ENCODE peak calls at places on chromosomes 5 and 9, in four cellular contexts. M, F, E and A are unnamed samples.

GRCh38 chr5:176365663-176366574 is 632 bp downstream of the ARL10 start:
- DNase-seq in M (no peak), F (no peak), E (no peak), A (peak)

GRCh38 chr9:9855503-9856078 is 757.2 kb downstream of the PTPRD start:
- DNase-seq in M (no peak), F (no peak), E (no peak), A (peak)

GRCh38 chr5:91144491-91145232 is 238.5 kb downstream of the ARRDC3 start:
- DNase-seq in M (no peak), F (no peak), E (no peak), A (no peak)

GRCh38 chr5:38807570-38808461 is 38.0 kb upstream of the OSMR start:
- DNase-seq in M (no peak), F (peak), E (no peak), A (no peak)

GRCh38 chr5:75928992-75929391 is 154.2 kb upstream of the SV2C start:
- DNase-seq in M (no peak), F (no peak), E (no peak), A (no peak)

GRCh38 chr9:120946259-120946658 is 19.7 kb upstream of the TRAF1 start:
- DNase-seq in M (no peak), F (no peak), E (no peak), A (no peak)

GRCh38 chr9:119500072-119500771 is 131.0 kb upstream of the BRINP1 start:
- DNase-seq in M (no peak), F (no peak), E (no peak), A (no peak)

GRCh38 chr5:76718381-76718832 is 2.5 kb downstream of the F2R start:
- DNase-seq in M (no peak), F (no peak), E (no peak), A (no peak)

GRCh38 chr5:4873656-4874055 is 266.5 kb upstream of the ADAMTS16 start:
- DNase-seq in M (no peak), F (no peak), E (no peak), A (no peak)

GRCh38 chr9:137225701-137226331 is 842 bp downstream of the CYSRT1 start:
- DNase-seq in M (no peak), F (no peak), E (no peak), A (no peak)

GRCh38 chr5:88842784-88843183 is 40.2 kb downstream of the MEF2C start:
- DNase-seq in M (no peak), F (no peak), E (no peak), A (no peak)

GRCh38 chr9:94625835-94626234 is 13.5 kb downstream of the FBP1 start:
- DNase-seq in M (no peak), F (no peak), E (no peak), A (no peak)

GRCh38 chr9:135130266-135130976 is 43.0 kb downstream of the OLFM1 start:
- DNase-seq in M (peak), F (peak), E (no peak), A (no peak)

GRCh38 chr9:128503870-128504269 is 649 bp upstream of the GLE1 start:
- DNase-seq in M (no peak), F (peak), E (no peak), A (no peak)

GRCh38 chr5:62138607-62139006 is 167.4 kb upstream of the KIF2A start:
- DNase-seq in M (no peak), F (no peak), E (no peak), A (peak)

GRCh38 chr5:126007841-126008240 is 415.4 kb upstream of the GRAMD2B start:
- DNase-seq in M (no peak), F (no peak), E (no peak), A (no peak)

GRCh38 chr9:125995706-125996105 is 248.5 kb downstream of the PBX3 start:
- DNase-seq in M (no peak), F (no peak), E (no peak), A (no peak)

GRCh38 chr5:176889321-176890280 is 9.5 kb downstream of the HK3 start:
- DNase-seq in M (no peak), F (no peak), E (no peak), A (no peak)

GRCh38 chr9:134214395-134214765 is 50.0 kb upstream of the RNU6ATAC start:
- DNase-seq in M (no peak), F (no peak), E (peak), A (no peak)

GRCh38 chr5:164013077-164013670 is 507.8 kb downstream of the MAT2B start:
- DNase-seq in M (peak), F (peak), E (peak), A (peak)

GRCh38 chr5:58497956-58498942 is 7.0 kb downstream of the GAPT start:
- DNase-seq in M (no peak), F (peak), E (peak), A (peak)

GRCh38 chr9:127059030-127059429 is 63.4 kb downstream of the ANGPTL2 start:
- DNase-seq in M (no peak), F (no peak), E (no peak), A (no peak)

GRCh38 chr9:89207026-89207425 is 28.4 kb upstream of the SHC3 start:
- DNase-seq in M (no peak), F (no peak), E (no peak), A (no peak)

GRCh38 chr9:126411225-126411947 is 84.8 kb downstream of the MVB12B start:
- DNase-seq in M (peak), F (no peak), E (no peak), A (no peak)

GRCh38 chr9:100150209-100150608 is 51.2 kb downstream of the INVS start:
- DNase-seq in M (no peak), F (no peak), E (no peak), A (no peak)

GRCh38 chr5:16855475-16855874 is 80.6 kb downstream of the MYO10 start:
- DNase-seq in M (no peak), F (no peak), E (no peak), A (no peak)

DNA sequence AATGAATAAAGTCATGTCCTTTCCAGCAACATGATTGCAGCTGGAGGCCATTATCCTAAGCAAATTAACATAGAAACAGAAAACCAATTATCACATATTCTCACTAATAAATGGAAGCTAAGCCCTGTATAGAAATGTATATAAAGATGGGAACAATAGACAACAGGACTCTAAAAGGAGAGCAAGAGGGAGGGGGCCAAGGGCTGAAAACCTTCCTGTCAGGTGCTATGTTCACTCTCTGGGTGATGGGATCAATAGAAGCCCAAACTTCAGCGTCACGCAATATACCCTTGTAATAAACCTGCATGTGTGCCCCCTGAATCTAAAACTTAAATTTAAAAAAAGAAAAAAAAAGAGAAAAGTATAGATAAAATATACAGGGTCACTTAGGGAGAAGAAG is 163.7 kb upstream of the ACO1 start:
- DNase-seq in M (no peak), F (no peak), E (no peak), A (no peak)
- TF ChIP-seq CREM in M (no peak), F (no peak), E (no peak), A (no peak)

GRCh38 chr9:78130004-78130403 is 98.4 kb upstream of the GNAQ start:
- DNase-seq in M (no peak), F (no peak), E (no peak), A (peak)
- TF ChIP-seq ETV6 in M (no peak), F (no peak), E (no peak), A (no peak)

DNA sequence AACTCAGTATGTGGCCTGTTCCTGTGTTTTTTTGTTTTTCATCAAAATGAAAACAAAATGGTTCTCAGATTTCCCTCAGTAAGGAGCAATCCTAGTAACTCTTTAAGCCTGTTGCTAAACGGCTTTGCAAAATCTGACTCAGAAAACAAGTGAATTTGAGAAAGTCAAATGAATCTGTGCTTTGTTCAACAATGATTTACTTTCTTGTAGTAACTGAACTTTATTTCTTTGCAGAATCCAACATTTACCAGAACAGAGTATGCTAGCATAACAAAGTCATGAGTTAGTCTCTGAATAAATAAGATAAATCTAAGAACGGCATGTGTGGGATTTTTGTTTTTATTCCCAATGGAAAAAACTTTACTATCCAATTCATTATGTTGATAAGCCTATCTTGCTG is 93.8 kb downstream of the OXCT1 start:
- DNase-seq in M (no peak), F (no peak), E (no peak), A (no peak)
- TF ChIP-seq CREM in M (no peak), F (no peak), E (no peak), A (no peak)

GRCh38 chr9:97958812-97959511 is 21.0 kb upstream of the HEMGN start:
- DNase-seq in M (no peak), F (peak), E (no peak), A (no peak)

GRCh38 chr9:97959585-97959984 is 21.6 kb upstream of the HEMGN start:
- DNase-seq in M (no peak), F (peak), E (no peak), A (no peak)

GRCh38 chr9:97954550-97954989 is 16.6 kb upstream of the HEMGN start:
- DNase-seq in M (no peak), F (peak), E (peak), A (peak)

GRCh38 chr9:97956365-97956764 is 18.4 kb upstream of the HEMGN start:
- DNase-seq in M (no peak), F (peak), E (no peak), A (no peak)
- TF ChIP-seq ETV6 in M (no peak), F (no peak), E (no peak), A (no peak)

GRCh38 chr9:81782313-81782712 is 93.0 kb upstream of the TLE1 start:
- DNase-seq in M (no peak), F (no peak), E (no peak), A (no peak)

GRCh38 chr9:81791076-81791475 is 101.7 kb upstream of the TLE1 start:
- DNase-seq in M (no peak), F (no peak), E (no peak), A (no peak)

GRCh38 chr9:81789751-81790150 is 100.4 kb upstream of the TLE1 start:
- DNase-seq in M (no peak), F (no peak), E (no peak), A (no peak)

GRCh38 chr9:81787747-81788632 is 98.6 kb upstream of the TLE1 start:
- DNase-seq in M (no peak), F (no peak), E (peak), A (no peak)
- TF ChIP-seq CREM in M (no peak), F (no peak), E (peak), A (no peak)

GRCh38 chr5:7878381-7878873 is 9.5 kb downstream of the MTRR start:
- DNase-seq in M (peak), F (no peak), E (peak), A (no peak)

GRCh38 chr5:7875151-7875550 is 6.2 kb downstream of the MTRR start:
- DNase-seq in M (no peak), F (no peak), E (no peak), A (no peak)

GRCh38 chr5:7874639-7875038 is 5.7 kb downstream of the MTRR start:
- DNase-seq in M (no peak), F (no peak), E (no peak), A (no peak)

GRCh38 chr5:7877851-7878250 is 8.9 kb downstream of the MTRR start:
- DNase-seq in M (no peak), F (peak), E (peak), A (no peak)

DNA sequence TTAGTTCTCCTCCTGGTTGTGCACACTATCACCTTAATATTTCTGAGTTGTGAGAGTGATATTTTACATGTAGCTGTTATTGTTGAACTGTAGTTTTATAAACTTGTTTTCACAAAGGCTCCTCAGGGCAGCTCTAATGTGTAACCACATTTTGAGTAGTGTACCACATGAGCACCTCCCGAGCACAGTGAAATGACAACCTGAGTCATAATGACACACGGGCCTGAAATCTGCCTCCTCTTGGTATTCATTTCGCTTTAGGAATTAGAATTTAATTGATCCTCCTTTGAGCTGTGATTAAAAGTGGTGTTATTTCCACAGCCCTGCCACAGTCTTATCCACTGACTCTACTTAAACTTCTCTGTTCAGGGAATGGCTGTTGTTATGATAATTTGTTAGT is 7.9 kb downstream of the MTRR start:
- DNase-seq in M (no peak), F (no peak), E (no peak), A (no peak)
- TF ChIP-seq ETV6 in M (no peak), F (no peak), E (no peak), A (no peak)

DNA sequence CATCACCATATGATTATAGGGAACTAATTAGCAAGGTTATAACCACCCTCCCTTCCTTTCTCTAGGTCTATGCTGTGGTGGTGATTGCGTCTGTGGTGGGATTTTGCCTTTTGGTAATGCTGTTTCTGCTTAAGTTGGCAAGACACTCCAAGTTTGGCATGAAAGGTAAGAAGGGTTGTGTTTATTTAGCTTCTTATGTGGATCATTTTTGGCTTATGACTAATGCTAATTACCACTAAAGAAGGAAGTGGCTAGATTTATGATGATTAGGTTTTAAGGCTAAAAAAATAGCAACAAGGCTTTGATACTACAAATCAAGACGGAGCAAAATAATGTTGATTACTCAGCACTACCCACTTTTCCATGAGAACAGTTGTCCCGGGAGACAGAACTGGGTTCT is 82.4 kb downstream of the NTRK2 start:
- DNase-seq in M (no peak), F (no peak), E (no peak), A (no peak)
- TF ChIP-seq CREM in M (no peak), F (no peak), E (no peak), A (no peak)

GRCh38 chr5:97000391-97000790 is 64.5 kb downstream of the LNPEP start:
- DNase-seq in M (no peak), F (no peak), E (no peak), A (no peak)
- TF ChIP-seq ETV6 in M (no peak), F (no peak), E (no peak), A (no peak)

GRCh38 chr5:167995844-167996400 is 295.5 kb upstream of the WWC1 start:
- DNase-seq in M (no peak), F (no peak), E (no peak), A (no peak)

GRCh38 chr5:168001311-168001710 is 290.1 kb upstream of the WWC1 start:
- DNase-seq in M (no peak), F (no peak), E (no peak), A (no peak)

GRCh38 chr5:167999182-167999581 is 292.3 kb upstream of the WWC1 start:
- DNase-seq in M (no peak), F (no peak), E (no peak), A (no peak)

GRCh38 chr5:168002116-168002515 is 289.3 kb upstream of the WWC1 start:
- DNase-seq in M (no peak), F (no peak), E (no peak), A (no peak)

DNA sequence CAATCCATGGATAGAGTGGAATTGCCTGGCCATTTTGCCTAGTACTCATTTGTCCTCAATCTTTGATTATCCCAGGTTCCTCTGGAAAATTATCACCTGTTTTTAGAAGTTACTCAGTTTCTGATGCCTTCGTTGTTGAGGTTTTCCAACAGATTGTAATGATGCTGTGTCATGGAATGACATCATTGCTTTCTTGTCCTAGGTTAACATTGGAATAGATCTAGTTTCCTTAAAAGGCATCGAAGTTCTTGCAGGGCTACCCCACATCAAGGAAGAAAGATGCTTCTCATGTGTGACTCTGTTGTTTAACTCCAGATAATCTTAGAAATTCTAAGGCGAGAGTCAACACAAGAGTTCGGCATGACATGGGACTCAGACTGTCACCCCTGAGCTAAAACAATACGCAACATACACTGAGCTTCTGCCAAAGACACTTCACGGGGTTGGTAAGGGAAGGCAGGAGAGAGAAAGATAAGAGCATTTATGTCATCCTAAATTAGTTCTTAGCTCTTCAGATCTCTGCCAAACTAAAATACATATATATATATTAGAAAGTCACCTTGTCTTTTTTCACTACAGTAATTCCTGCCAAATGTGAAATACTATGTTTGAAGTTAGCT is 293.2 kb upstream of the WWC1 start:
- DNase-seq in M (no peak), F (no peak), E (no peak), A (no peak)
- TF ChIP-seq CREM in M (no peak), F (no peak), E (no peak), A (no peak)